ENCODE peak calls at places on chromosomes 2 and 18, in six cellular contexts. D is stimulated activated CD8-positive, alpha-beta memory T cell treated with anti-CD3 and anti-CD28 coated beads, Interleukin-15, amount 100 ng/mL, for 1 hour; Q is caudate nucleus; Y is GM19239; J is Kasumi-1; M is stimulated activated CD4-positive, alpha-beta T cell treated with anti-CD3 and anti-CD28 coated beads, TNF-alpha, amount 100 ng/mL, for 4 hours. B is an unnamed sample.
A peak's percentile ranks its signal among the peaks of the same experiment; 100 is the strongest.

GRCh38 chr2:200603972-200604371 is 18.2 kb downstream of the AOX1 start:
- DNase-seq in D (no peak), Q (no peak), Y (no peak), J (no peak), M (no peak), B (no peak)

GRCh38 chr2:217934321-217935131 is 68.3 kb downstream of the TNS1 start:
- DNase-seq in D (no peak), Q (peak; percentile 80), Y (no peak), J (peak; percentile 76), M (no peak), B (no peak)

GRCh38 chr2:238117199-238118154 is 17.3 kb downstream of the ESPNL start:
- DNase-seq in D (no peak), Q (no peak), Y (no peak), J (no peak), M (no peak), B (no peak)

GRCh38 chr2:18149660-18150246 is 271.3 kb downstream of the KCNS3 start:
- DNase-seq in D (no peak), Q (no peak), Y (peak; percentile 13), J (peak; percentile 35), M (no peak), B (peak; percentile 42)

GRCh38 chr2:212737773-212738172 is 199.2 kb upstream of the ERBB4 start:
- DNase-seq in D (no peak), Q (no peak), Y (no peak), J (no peak), M (no peak), B (no peak)

GRCh38 chr18:6752200-6752873 is 22.8 kb downstream of the ARHGAP28 start:
- DNase-seq in D (no peak), Q (no peak), Y (no peak), J (no peak), M (no peak), B (no peak)

GRCh38 chr2:39362595-39362994 is 74.5 kb downstream of the MAP4K3 start:
- DNase-seq in D (no peak), Q (no peak), Y (no peak), J (no peak), M (no peak), B (no peak)

GRCh38 chr2:233839447-233839820 is 14.9 kb downstream of the HJURP start:
- DNase-seq in D (no peak), Q (no peak), Y (no peak), J (no peak), M (no peak), B (no peak)

GRCh38 chr18:9218052-9218451 is 81.5 kb downstream of the ANKRD12 start:
- DNase-seq in D (no peak), Q (no peak), Y (no peak), J (no peak), M (no peak), B (no peak)

GRCh38 chr2:86213699-86214502 is 14.6 kb downstream of the MRPL35 start:
- DNase-seq in D (no peak), Q (no peak), Y (no peak), J (no peak), M (no peak), B (no peak)

GRCh38 chr18:22167091-22167470 is 2.3 kb upstream of the GATA6 start:
- DNase-seq in D (no peak), Q (no peak), Y (no peak), J (no peak), M (no peak), B (no peak)

GRCh38 chr2:62313433-62314227 is 117.7 kb downstream of the B3GNT2 start:
- DNase-seq in D (no peak), Q (no peak), Y (no peak), J (no peak), M (no peak), B (no peak)

GRCh38 chr2:219249203-219249980 is 3.7 kb upstream of the TUBA4B start:
- DNase-seq in D (no peak), Q (peak; percentile 61), Y (no peak), J (peak; percentile 67), M (no peak), B (no peak)

B was measured in HCT116.